ENCODE peak calls at places on chromosomes 2 and 18, in nine cellular contexts. O is MM.1S, F is MCF 10A, I is ACHN, M is ELF-1, Q is cardiac muscle cell, L is AG04449, W is cardiac septum, G is Daoy. K is an unnamed sample.

GRCh38 chr2:216551234-216551633 is 52.6 kb downstream of the RPL37A start:
- DNase-seq in O (no peak), F (peak; percentile 82), I (no peak), M (no peak), Q (peak; percentile 74), L (no peak), W (no peak), G (no peak), K (no peak)

GRCh38 chr2:12928197-12928596 is 211.5 kb downstream of the TRIB2 start:
- DNase-seq in O (no peak), F (peak; percentile 79), I (no peak), M (no peak), Q (peak; percentile 76), L (peak; percentile 63), W (no peak), G (peak; percentile 60), K (no peak)

GRCh38 chr18:46253498-46253897 is 149.3 kb downstream of the HAUS1 start:
- DNase-seq in O (no peak), F (peak; percentile 48), I (no peak), M (no peak), Q (peak; percentile 58), L (no peak), W (no peak), G (no peak), K (no peak)

GRCh38 chr2:111135910-111136297 is 15.2 kb downstream of the BCL2L11 start:
- DNase-seq in O (no peak), F (no peak), I (peak; percentile 18), M (peak; percentile 48), Q (peak; percentile 98), L (no peak), W (no peak), G (peak; percentile 84), K (no peak)

GRCh38 chr18:68841301-68841700 is 43.4 kb downstream of the CCDC102B start:
- DNase-seq in O (no peak), F (peak; percentile 70), I (peak; percentile 3), M (no peak), Q (peak; percentile 50), L (no peak), W (no peak), G (no peak), K (no peak)

GRCh38 chr18:303578-303977 is 35.7 kb upstream of the THOC1 start:
- DNase-seq in O (no peak), F (no peak), I (no peak), M (no peak), Q (no peak), L (no peak), W (no peak), G (no peak), K (no peak)

GRCh38 chr18:24995056-24995455 is 356.9 kb downstream of the ZNF521 start:
- DNase-seq in O (no peak), F (no peak), I (no peak), M (no peak), Q (no peak), L (no peak), W (no peak), G (peak; percentile 65), K (no peak)

GRCh38 chr18:43129946-43130523 is 14.6 kb upstream of the RIT2 start:
- DNase-seq in O (peak; percentile 51), F (peak; percentile 44), I (peak; percentile 38), M (no peak), Q (peak; percentile 7), L (no peak), W (no peak), G (no peak), K (no peak)

GRCh38 chr18:46950064-46950656 is 32.8 kb downstream of the KATNAL2 start:
- DNase-seq in O (peak; percentile 27), F (peak; percentile 13), I (peak; percentile 27), M (peak; percentile 8), Q (peak; percentile 14), L (no peak), W (no peak), G (no peak), K (no peak)

K was measured in stimulated activated effector memory CD8-positive, alpha-beta T cell treated with anti-CD3 and anti-CD28 coated beads, Interleukin-12 subunit alpha, Interleukin-12 subunit beta, amount 100 ng/mL, for 72 hours.